ENCODE peak calls at places on chromosomes 6 and 20, in six cellular contexts. M, T, B, N, E and U are unnamed samples.

GRCh38 chr6:149081281-149081680 is 236.2 kb upstream of the TAB2 start:
- DNase-seq in M (no peak), T (no peak), B (no peak), N (no peak), E (no peak), U (no peak)

GRCh38 chr6:118980063-118980462 is 45.1 kb upstream of the MCM9 start:
- DNase-seq in M (no peak), T (peak; percentile 1), B (peak; percentile 21), N (no peak), E (no peak), U (no peak)

GRCh38 chr20:62220666-62221568 is 839 bp upstream of the HRH3 start:
- DNase-seq in M (no peak), T (no peak), B (no peak), N (peak; percentile 72), E (no peak), U (no peak)

GRCh38 chr6:93550551-93551276 is 131.4 kb upstream of the EPHA7 start:
- DNase-seq in M (no peak), T (no peak), B (no peak), N (no peak), E (no peak), U (no peak)

GRCh38 chr6:26383624-26384417 is 913 bp downstream of the BTN2A2 start:
- DNase-seq in M (no peak), T (peak; percentile 27), B (no peak), N (no peak), E (peak; percentile 40), U (no peak)

GRCh38 chr6:46453221-46453620 is 38.0 kb downstream of the RCAN2 start:
- DNase-seq in M (no peak), T (no peak), B (no peak), N (no peak), E (no peak), U (no peak)

GRCh38 chr6:25137497-25137896 is 141.7 kb upstream of the CARMIL1 start:
- DNase-seq in M (no peak), T (no peak), B (no peak), N (no peak), E (no peak), U (no peak)

GRCh38 chr6:16224409-16224808 is 14.0 kb upstream of the GMPR start:
- DNase-seq in M (no peak), T (no peak), B (no peak), N (no peak), E (peak; percentile 77), U (no peak)

GRCh38 chr6:16800942-16801341 is 39.7 kb upstream of the ATXN1 start:
- DNase-seq in M (no peak), T (no peak), B (no peak), N (no peak), E (no peak), U (no peak)

GRCh38 chr6:119814609-119815400 is 465.2 kb upstream of the MAN1A1 start:
- DNase-seq in M (no peak), T (no peak), B (no peak), N (no peak), E (no peak), U (no peak)

GRCh38 chr6:45495404-45496084 is 117.8 kb upstream of the SUPT3H start:
- DNase-seq in M (no peak), T (no peak), B (no peak), N (no peak), E (no peak), U (no peak)

GRCh38 chr6:36230376-36230775 is 33.8 kb downstream of the BRPF3 start:
- DNase-seq in M (no peak), T (no peak), B (no peak), N (no peak), E (no peak), U (no peak)

GRCh38 chr20:52410182-52410647 is 218.6 kb upstream of the ZFP64 start:
- DNase-seq in M (no peak), T (no peak), B (no peak), N (peak; percentile 12), E (no peak), U (no peak)

GRCh38 chr6:13711384-13711725 is 280 bp downstream of the RANBP9 start:
- DNase-seq in M (no peak), T (no peak), B (no peak), N (no peak), E (no peak), U (no peak)

GRCh38 chr20:77231-77630 is 10.2 kb upstream of the DEFB125 start:
- DNase-seq in M (no peak), T (no peak), B (no peak), N (no peak), E (no peak), U (no peak)

GRCh38 chr6:154715449-154715848 is 17.8 kb upstream of the SCAF8 start:
- DNase-seq in M (no peak), T (no peak), B (no peak), N (no peak), E (no peak), U (no peak)

GRCh38 chr6:147283460-147283859 is 79.2 kb downstream of the STXBP5 start:
- DNase-seq in M (no peak), T (no peak), B (no peak), N (no peak), E (no peak), U (no peak)

GRCh38 chr6:52507557-52508260 is 69.2 kb downstream of the TRAM2 start:
- DNase-seq in M (no peak), T (peak; percentile 26), B (no peak), N (no peak), E (peak; percentile 59), U (no peak)

GRCh38 chr6:152313542-152314482 is 323.4 kb downstream of the SYNE1 start:
- DNase-seq in M (no peak), T (no peak), B (peak; percentile 89), N (no peak), E (no peak), U (no peak)

GRCh38 chr6:28982476-28983266 is 22.4 kb downstream of the ZNF311 start:
- DNase-seq in M (no peak), T (peak; percentile 81), B (peak; percentile 87), N (peak; percentile 37), E (peak; percentile 52), U (peak; percentile 11)

GRCh38 chr6:105600342-105601293 is 197.7 kb upstream of the PREP start:
- DNase-seq in M (no peak), T (peak; percentile 95), B (no peak), N (no peak), E (no peak), U (no peak)

GRCh38 chr6:109747216-109747615 is 56.1 kb downstream of the FIG4 start:
- DNase-seq in M (no peak), T (peak; percentile 4), B (no peak), N (no peak), E (no peak), U (no peak)

GRCh38 chr6:70669133-70669532 is 1.4 kb downstream of the SMAP1 start:
- DNase-seq in M (no peak), T (no peak), B (peak; percentile 13), N (no peak), E (no peak), U (no peak)

GRCh38 chr20:1426231-1426849 is 33.5 kb upstream of the FKBP1A start:
- DNase-seq in M (no peak), T (no peak), B (no peak), N (peak; percentile 14), E (no peak), U (no peak)

GRCh38 chr6:31739639-31740396 is at the start of gene MSH5:
- DNase-seq in M (peak; percentile 99), T (peak; percentile 99), B (peak; percentile 100), N (peak; percentile 95), E (peak; percentile 100), U (peak; percentile 98)

GRCh38 chr6:9487128-9487527 is 927.7 kb downstream of the TFAP2A start:
- DNase-seq in M (no peak), T (no peak), B (no peak), N (no peak), E (no peak), U (no peak)
- TF ChIP-seq CHD2 in M (no peak), T (no peak), B (no peak), N (no peak), E (no peak), U (no peak)

GRCh38 chr6:134063966-134064445 is 11.6 kb upstream of the SLC2A12 start:
- DNase-seq in M (no peak), T (peak; percentile 72), B (peak; percentile 75), N (peak; percentile 77), E (peak; percentile 66), U (no peak)

GRCh38 chr6:134058622-134059366 is 6.4 kb upstream of the SLC2A12 start:
- DNase-seq in M (no peak), T (no peak), B (no peak), N (no peak), E (no peak), U (no peak)

GRCh38 chr6:134063121-134063965 is 10.9 kb upstream of the SLC2A12 start:
- DNase-seq in M (no peak), T (no peak), B (peak; percentile 40), N (no peak), E (peak; percentile 56), U (no peak)

GRCh38 chr6:134060491-134061106 is 8.2 kb upstream of the SLC2A12 start:
- DNase-seq in M (no peak), T (peak; percentile 23), B (peak; percentile 57), N (no peak), E (no peak), U (no peak)

GRCh38 chr6:134061440-134061839 is 9.0 kb upstream of the SLC2A12 start:
- DNase-seq in M (no peak), T (no peak), B (no peak), N (no peak), E (no peak), U (no peak)
- TF ChIP-seq CHD2 in M (no peak), T (no peak), B (no peak), N (no peak), E (no peak), U (no peak)

DNA sequence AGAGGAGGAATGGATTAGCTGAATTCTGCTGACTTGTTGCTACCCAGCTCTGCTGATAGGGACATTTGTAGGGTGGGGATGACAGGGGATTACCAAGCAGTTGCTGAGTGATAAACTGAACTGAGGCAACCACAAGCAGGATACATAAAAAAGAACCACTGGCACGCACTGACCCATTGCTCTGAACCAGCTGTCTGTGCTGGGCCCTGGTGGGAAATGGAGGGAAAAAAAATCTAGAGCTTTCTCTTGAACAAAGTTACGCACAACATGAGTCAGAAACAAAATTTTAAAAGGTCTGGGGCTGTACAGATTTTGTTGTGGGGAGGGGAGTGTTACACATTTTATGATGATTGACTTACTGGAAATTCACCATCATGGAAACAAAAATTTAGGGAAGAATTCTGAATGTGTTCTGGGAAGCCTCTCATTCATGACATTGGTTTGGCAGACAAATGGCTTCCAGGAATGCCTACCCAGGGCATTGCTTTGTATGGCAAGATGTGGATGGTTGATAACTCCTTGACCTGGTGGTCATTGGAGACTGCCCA is 37.7 kb downstream of the FOXO3 start:
- DNase-seq in M (no peak), T (no peak), B (no peak), N (no peak), E (peak; percentile 47), U (peak; percentile 87)
- TF ChIP-seq CHD2 in M (no peak), T (no peak), B (no peak), N (no peak), E (no peak), U (peak; percentile 60)

DNA sequence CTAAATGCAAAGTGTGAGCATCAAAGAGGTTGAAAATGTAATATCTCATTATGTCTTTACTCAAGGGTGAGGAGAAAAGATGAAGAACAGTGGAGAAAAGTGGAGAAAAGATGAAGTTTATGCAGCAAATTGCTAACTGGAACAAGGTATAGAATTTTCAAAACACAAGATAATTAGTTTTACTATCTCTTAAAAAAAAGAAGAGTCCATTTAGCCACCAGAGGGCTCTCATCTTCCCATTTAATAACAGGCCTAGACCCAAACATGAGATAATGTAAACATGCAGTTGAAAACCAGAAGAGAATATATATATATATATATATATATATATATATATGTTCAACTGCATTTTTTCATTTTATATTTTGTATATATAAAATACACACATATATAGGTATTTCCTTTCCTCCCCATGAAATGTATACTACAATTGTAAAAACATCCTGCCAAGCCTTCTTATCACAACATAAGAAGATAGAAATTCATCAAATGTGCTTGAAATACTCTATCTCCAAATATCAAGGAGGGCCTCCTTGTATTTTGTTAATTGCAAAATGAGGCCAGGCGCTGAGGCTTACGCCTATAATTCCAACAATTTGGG is 78.4 kb downstream of the ADTRP start:
- DNase-seq in M (no peak), T (peak; percentile 54), B (peak; percentile 56), N (peak; percentile 50), E (peak; percentile 55), U (no peak)
- TF ChIP-seq CHD2 in M (no peak), T (no peak), B (no peak), N (no peak), E (no peak), U (no peak)